ENCODE peak calls at places on chromosomes 5 and 9, in seven cellular contexts. R is NCI-H1092; B is mammary epithelial cell; Y is stimulated activated CD4-positive, alpha-beta T cell treated with anti-CD3 and anti-CD28 coated beads, Interleukin-1b, Interleukin-23, amount 100 ng/mL, for 48 hours; S is GF-D8; U is fibroblast of the conjunctiva; A is NCI-H1930. M is an unnamed sample.

GRCh38 chr5:134059758-134060495 is 54.6 kb upstream of the TCF7 start:
- DNase-seq in R (no peak), B (no peak), Y (no peak), S (no peak), U (no peak), A (no peak), M (no peak)

GRCh38 chr5:37837101-37838032 is 2.5 kb downstream of the GDNF start:
- DNase-seq in R (no peak), B (peak; percentile 79), Y (peak; percentile 77), S (no peak), U (peak; percentile 39), A (peak; percentile 69), M (no peak)

GRCh38 chr5:149777382-149777781 is 47.3 kb downstream of the PPARGC1B start:
- DNase-seq in R (no peak), B (no peak), Y (no peak), S (no peak), U (no peak), A (no peak), M (no peak)

GRCh38 chr9:126375386-126375785 is 48.8 kb downstream of the MVB12B start:
- DNase-seq in R (no peak), B (no peak), Y (no peak), S (no peak), U (no peak), A (no peak), M (no peak)

GRCh38 chr5:10652151-10652550 is 88.3 kb downstream of the ANKRD33B start:
- DNase-seq in R (no peak), B (no peak), Y (no peak), S (no peak), U (no peak), A (no peak), M (no peak)

GRCh38 chr9:91162311-91162710 is 199.4 kb downstream of the AUH start:
- DNase-seq in R (no peak), B (peak; percentile 68), Y (peak; percentile 58), S (no peak), U (no peak), A (no peak), M (no peak)

GRCh38 chr5:23756779-23757178 is 249.4 kb downstream of the PRDM9 start:
- DNase-seq in R (no peak), B (no peak), Y (no peak), S (no peak), U (no peak), A (no peak), M (no peak)

GRCh38 chr5:165497707-165498106 is 1992.3 kb downstream of the MAT2B start:
- DNase-seq in R (no peak), B (peak; percentile 14), Y (no peak), S (no peak), U (no peak), A (peak; percentile 4), M (no peak)

GRCh38 chr9:74887041-74887980 is at the start of gene TRPM6:
- DNase-seq in R (peak; percentile 60), B (peak; percentile 78), Y (peak; percentile 33), S (peak; percentile 38), U (peak; percentile 68), A (peak; percentile 50), M (no peak)

GRCh38 chr5:137218896-137219295 is 280.2 kb downstream of the SPOCK1 start:
- DNase-seq in R (no peak), B (peak; percentile 48), Y (no peak), S (no peak), U (no peak), A (no peak), M (no peak)

GRCh38 chr9:93682155-93682968 is 106.0 kb downstream of the PHF2 start:
- DNase-seq in R (peak; percentile 43), B (peak; percentile 25), Y (peak; percentile 64), S (no peak), U (peak; percentile 20), A (peak; percentile 5), M (no peak)

GRCh38 chr9:26524225-26524624 is 368.4 kb downstream of the CAAP1 start:
- DNase-seq in R (no peak), B (no peak), Y (no peak), S (no peak), U (no peak), A (no peak), M (no peak)

GRCh38 chr5:173452098-173452497 is 123.9 kb upstream of the STC2 start:
- DNase-seq in R (no peak), B (peak; percentile 32), Y (no peak), S (no peak), U (no peak), A (no peak), M (peak; percentile 57)

GRCh38 chr5:84729326-84729725 is 344.6 kb upstream of the EDIL3 start:
- DNase-seq in R (no peak), B (peak; percentile 29), Y (no peak), S (no peak), U (no peak), A (no peak), M (no peak)

GRCh38 chr5:102762095-102762534 is 7.0 kb downstream of the PAM start:
- DNase-seq in R (no peak), B (peak; percentile 87), Y (no peak), S (no peak), U (no peak), A (no peak), M (no peak)

GRCh38 chr9:83636813-83637212 is 13.9 kb downstream of the IDNK start:
- DNase-seq in R (no peak), B (no peak), Y (no peak), S (no peak), U (no peak), A (no peak), M (no peak)

GRCh38 chr9:136115206-136115605 is 3.5 kb downstream of the TMEM250 start:
- DNase-seq in R (no peak), B (no peak), Y (no peak), S (no peak), U (no peak), A (no peak), M (no peak)

GRCh38 chr9:107443786-107444185 is 45.8 kb downstream of the KLF4 start:
- DNase-seq in R (no peak), B (no peak), Y (no peak), S (no peak), U (no peak), A (no peak), M (no peak)

GRCh38 chr5:5191906-5192305 is 51.8 kb downstream of the ADAMTS16 start:
- DNase-seq in R (no peak), B (no peak), Y (no peak), S (no peak), U (no peak), A (no peak), M (no peak)

GRCh38 chr5:34891981-34892380 is 23.3 kb downstream of the RAD1 start:
- DNase-seq in R (no peak), B (no peak), Y (no peak), S (no peak), U (peak; percentile 96), A (no peak), M (no peak)

GRCh38 chr5:145493435-145493834 is 341.7 kb downstream of the PRELID2 start:
- DNase-seq in R (no peak), B (no peak), Y (no peak), S (no peak), U (no peak), A (no peak), M (no peak)

GRCh38 chr9:99216073-99216472 is 5.7 kb downstream of the ALG2 start:
- DNase-seq in R (no peak), B (no peak), Y (no peak), S (no peak), U (no peak), A (no peak), M (no peak)

GRCh38 chr5:120217001-120217400 is 247.1 kb upstream of the PRR16 start:
- DNase-seq in R (no peak), B (no peak), Y (no peak), S (no peak), U (no peak), A (no peak), M (no peak)

GRCh38 chr9:8622871-8623270 is 823.3 kb upstream of the DMAC1 start:
- DNase-seq in R (no peak), B (no peak), Y (no peak), S (no peak), U (no peak), A (no peak), M (no peak)

GRCh38 chr9:76610009-76610352 is 151.0 kb downstream of the GCNT1 start:
- DNase-seq in R (no peak), B (no peak), Y (no peak), S (peak; percentile 77), U (peak; percentile 90), A (peak; percentile 7), M (no peak)

GRCh38 chr5:38758774-38759423 is 86.9 kb upstream of the OSMR start:
- DNase-seq in R (no peak), B (no peak), Y (no peak), S (no peak), U (no peak), A (no peak), M (no peak)

GRCh38 chr5:138033275-138033808 is 463 bp upstream of the FAM13B start:
- DNase-seq in R (peak; percentile 24), B (peak; percentile 45), Y (peak; percentile 2), S (no peak), U (no peak), A (no peak), M (no peak)

GRCh38 chr5:169762338-169763095 is 125.4 kb downstream of the DOCK2 start:
- DNase-seq in R (no peak), B (peak; percentile 64), Y (no peak), S (no peak), U (no peak), A (no peak), M (no peak)

GRCh38 chr9:99296375-99296951 is 74.4 kb downstream of the SEC61B start:
- DNase-seq in R (no peak), B (no peak), Y (no peak), S (no peak), U (no peak), A (no peak), M (no peak)

GRCh38 chr5:133569347-133569746 is 43.0 kb downstream of the FSTL4 start:
- DNase-seq in R (no peak), B (no peak), Y (no peak), S (no peak), U (peak; percentile 45), A (no peak), M (no peak)

GRCh38 chr9:137114613-137115393 is at the start of gene DPP7:
- DNase-seq in R (no peak), B (peak; percentile 30), Y (peak; percentile 75), S (no peak), U (no peak), A (peak; percentile 50), M (no peak)

GRCh38 chr5:58927174-58927573 is 344.3 kb downstream of the RAB3C start:
- DNase-seq in R (no peak), B (no peak), Y (no peak), S (no peak), U (no peak), A (no peak), M (no peak)